ENCODE peak calls at places on chromosomes 7 and 10, in seven cellular contexts. A, P, W, M, Y, X and D are unnamed samples.

GRCh38 chr7:6162331-6162620 is 110.1 kb downstream of the CYTH3 start:
- DNase-seq in A (peak), P (no peak), W (no peak), M (no peak), Y (no peak), X (no peak), D (no peak)

GRCh38 chr10:102660891-102661613 is 16.8 kb downstream of the TRIM8 start:
- DNase-seq in A (peak), P (no peak), W (peak), M (no peak), Y (peak), X (no peak), D (no peak)

GRCh38 chr7:89500082-89500481 is 654.2 kb upstream of the STEAP1 start:
- DNase-seq in A (no peak), P (no peak), W (no peak), M (no peak), Y (no peak), X (no peak), D (no peak)

GRCh38 chr10:46301721-46302479 is 15.1 kb downstream of the ANTXRL start:
- DNase-seq in A (no peak), P (no peak), W (no peak), M (no peak), Y (no peak), X (no peak), D (no peak)

GRCh38 chr10:8060010-8060703 is 5.7 kb downstream of the GATA3 start:
- DNase-seq in A (no peak), P (no peak), W (no peak), M (no peak), Y (peak), X (no peak), D (no peak)

GRCh38 chr7:111113263-111114017 is 22.5 kb downstream of the LRRN3 start:
- DNase-seq in A (no peak), P (no peak), W (peak), M (no peak), Y (no peak), X (peak), D (no peak)

GRCh38 chr7:35285799-35286198 is 31.9 kb upstream of the TBX20 start:
- DNase-seq in A (no peak), P (no peak), W (no peak), M (no peak), Y (no peak), X (no peak), D (no peak)

GRCh38 chr10:62814901-62815372 is 1.2 kb downstream of the EGR2 start:
- DNase-seq in A (no peak), P (no peak), W (peak), M (no peak), Y (peak), X (no peak), D (no peak)

GRCh38 chr10:121754667-121755066 is 156.4 kb upstream of the FGFR2 start:
- DNase-seq in A (no peak), P (no peak), W (no peak), M (no peak), Y (no peak), X (peak), D (no peak)

GRCh38 chr10:69797959-69798358 is 3.7 kb upstream of the COL13A1 start:
- DNase-seq in A (no peak), P (no peak), W (no peak), M (no peak), Y (no peak), X (peak), D (no peak)

GRCh38 chr7:149809215-149809614 is 29.0 kb upstream of the ZNF862 start:
- DNase-seq in A (peak), P (no peak), W (no peak), M (no peak), Y (no peak), X (no peak), D (no peak)

GRCh38 chr7:123242467-123243097 is 42.8 kb upstream of the SLC13A1 start:
- DNase-seq in A (no peak), P (no peak), W (no peak), M (no peak), Y (peak), X (peak), D (no peak)

GRCh38 chr7:104653870-104654401 is 325.5 kb downstream of the LHFPL3 start:
- DNase-seq in A (no peak), P (no peak), W (no peak), M (no peak), Y (no peak), X (no peak), D (no peak)

GRCh38 chr7:47669178-47669878 is 87.4 kb upstream of the TNS3 start:
- DNase-seq in A (peak), P (no peak), W (peak), M (no peak), Y (peak), X (peak), D (peak)

GRCh38 chr7:134433430-134433829 is 25.5 kb downstream of the AKR1B1 start:
- DNase-seq in A (no peak), P (no peak), W (no peak), M (no peak), Y (no peak), X (no peak), D (no peak)

GRCh38 chr10:89278034-89278535 is 23.8 kb upstream of the IFIT2 start:
- DNase-seq in A (no peak), P (no peak), W (peak), M (no peak), Y (peak), X (peak), D (peak)

GRCh38 chr7:88254721-88255120 is 34.9 kb upstream of the SRI start:
- DNase-seq in A (no peak), P (no peak), W (peak), M (no peak), Y (no peak), X (peak), D (no peak)

GRCh38 chr7:149686001-149686400 is 87.4 kb downstream of the ZNF467 start:
- DNase-seq in A (no peak), P (no peak), W (peak), M (no peak), Y (no peak), X (no peak), D (no peak)

GRCh38 chr10:90605506-90605905 is 252.3 kb downstream of the HTR7 start:
- DNase-seq in A (no peak), P (no peak), W (no peak), M (no peak), Y (no peak), X (peak), D (no peak)

GRCh38 chr7:148669907-148670306 is 28.8 kb upstream of the CUL1 start:
- DNase-seq in A (no peak), P (no peak), W (no peak), M (no peak), Y (no peak), X (peak), D (no peak)

GRCh38 chr7:97022451-97023306 is 2.0 kb downstream of the DLX5 start:
- DNase-seq in A (no peak), P (no peak), W (no peak), M (no peak), Y (no peak), X (no peak), D (no peak)

GRCh38 chr7:12212051-12212485 is 974 bp downstream of the TMEM106B start:
- DNase-seq in A (no peak), P (peak), W (no peak), M (no peak), Y (peak), X (peak), D (peak)

GRCh38 chr7:4479367-4480039 is 202.6 kb upstream of the FOXK1 start:
- DNase-seq in A (no peak), P (peak), W (peak), M (peak), Y (peak), X (peak), D (peak)